ENCODE peak calls at places on chromosomes 12 and 14, in eight cellular contexts. P is neural progenitor cell; L is CD8-positive, alpha-beta memory T cell; R is A549; Y is CD4-positive, CD25-positive, alpha-beta regulatory T cell; D is SJCRH30; U is tibial artery; V is heart left ventricle. G is an unnamed sample.
A peak's percentile ranks its signal among the peaks of the same experiment; 100 is the strongest.

GRCh38 chr12:54229624-54230212 is 40.9 kb upstream of the SMUG1 start:
- DNase-seq in L (no peak), V (peak; percentile 30), Y (no peak), D (no peak), P (no peak), U (peak; percentile 70), R (peak; percentile 51), G (no peak)

GRCh38 chr14:68784995-68785816 is 7.7 kb downstream of the ZFP36L1 start:
- DNase-seq in Y (no peak), P (no peak), R (peak; percentile 87), L (no peak), D (no peak), V (no peak), U (no peak), G (no peak)

GRCh38 chr12:103996595-103996994 is 30.9 kb downstream of the TDG start:
- DNase-seq in D (no peak), V (no peak), L (no peak), U (no peak), P (no peak), Y (no peak), R (no peak), G (peak; percentile 23)

GRCh38 chr12:19970116-19970515 is 398.2 kb upstream of the PDE3A start:
- DNase-seq in R (no peak), U (no peak), V (no peak), D (no peak), L (no peak), P (no peak), Y (no peak), G (no peak)

GRCh38 chr14:63752449-63753169 is 24.7 kb upstream of the SGPP1 start:
- DNase-seq in R (peak; percentile 73), P (no peak), L (no peak), U (peak; percentile 29), V (peak; percentile 19), D (peak; percentile 83), Y (no peak), G (no peak)

GRCh38 chr12:2348477-2348852 is 295.7 kb downstream of the CACNA1C start:
- DNase-seq in L (no peak), P (no peak), V (no peak), D (no peak), U (no peak), Y (no peak), R (no peak), G (no peak)

GRCh38 chr14:102392506-102392905 is 29.8 kb downstream of the TECPR2 start:
- DNase-seq in P (no peak), L (no peak), D (no peak), Y (no peak), U (no peak), V (no peak), R (no peak), G (no peak)

GRCh38 chr14:59360923-59361794 is 104.0 kb downstream of the GPR135 start:
- DNase-seq in R (peak; percentile 90), U (peak; percentile 50), L (no peak), D (no peak), Y (no peak), P (no peak), V (peak; percentile 75), G (peak; percentile 80)

GRCh38 chr12:40837891-40838424 is 145.7 kb downstream of the CNTN1 start:
- DNase-seq in D (no peak), V (no peak), L (no peak), P (no peak), Y (no peak), U (no peak), R (no peak), G (no peak)

GRCh38 chr12:123062682-123063426 is 82.4 kb downstream of the ARL6IP4 start:
- DNase-seq in L (no peak), R (peak; percentile 68), P (no peak), U (peak; percentile 57), Y (no peak), V (peak; percentile 59), D (peak; percentile 44), G (no peak)

DNA sequence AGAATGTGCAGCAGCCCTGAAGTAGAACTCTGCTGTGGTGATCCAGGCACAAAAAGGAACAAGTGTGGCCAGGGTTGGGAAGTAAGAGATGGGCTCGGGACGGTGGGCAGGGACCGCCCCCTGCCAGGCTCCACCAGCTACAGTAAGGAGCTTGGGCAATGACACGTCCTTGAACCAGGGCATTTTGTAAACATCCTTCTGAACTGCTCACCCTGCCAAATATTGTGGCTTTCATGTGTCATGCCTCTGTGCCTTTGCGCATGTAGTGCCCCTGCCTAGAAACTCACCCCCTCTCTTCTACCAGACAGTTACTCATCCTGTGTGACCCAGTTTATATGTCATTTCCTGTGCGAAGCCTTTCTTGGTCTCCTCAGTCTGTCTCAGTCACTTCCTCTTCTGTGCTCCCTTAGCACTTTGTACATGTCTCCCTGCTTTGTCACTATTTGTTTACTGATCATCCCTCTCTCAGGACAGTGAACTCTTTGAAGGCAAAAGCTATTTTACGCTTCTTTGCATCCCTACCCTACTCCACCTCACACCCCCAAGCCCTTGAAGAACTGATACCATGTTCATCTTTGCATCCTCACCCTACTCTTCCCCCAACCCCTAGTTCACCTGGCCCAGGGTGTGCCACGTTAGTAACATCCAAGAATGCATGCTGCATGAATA is 108.9 kb upstream of the PLEKHG7 start:
- DNase-seq in U (peak; percentile 32), R (peak; percentile 97), D (no peak), L (peak; percentile 95), Y (peak; percentile 94), V (peak; percentile 20), P (no peak), G (no peak)
- H3K27ac ChIP-seq in U (no peak overlapping the region), R (peak overlapping the region; percentile 97), D (no peak overlapping the region), L (peak overlapping the region; percentile 83), Y (peak overlapping the region; percentile 89), V (no peak overlapping the region), P (no peak overlapping the region), G (no peak overlapping the region)

GRCh38 chr12:53196486-53196885 is 10.6 kb downstream of the ITGB7 start:
- DNase-seq in L (no peak), U (no peak), P (no peak), Y (no peak), V (no peak), D (no peak), R (no peak), G (no peak)
- H3K27ac ChIP-seq in L (no peak overlapping the region), U (no peak overlapping the region), P (no peak overlapping the region), Y (peak overlapping the region; percentile 16), V (no peak overlapping the region), D (no peak overlapping the region), R (no peak overlapping the region), G (no peak overlapping the region)

GRCh38 chr12:100984821-100985220 is 190.2 kb downstream of the ANO4 start:
- DNase-seq in R (no peak), D (no peak), L (no peak), P (no peak), V (no peak), U (no peak), Y (no peak), G (no peak)

GRCh38 chr12:100986595-100987547 is 192.3 kb downstream of the ANO4 start:
- DNase-seq in L (no peak), P (peak; percentile 61), D (no peak), R (no peak), V (no peak), Y (no peak), U (no peak), G (no peak)

GRCh38 chr12:100991059-100991562 is 196.5 kb downstream of the ANO4 start:
- DNase-seq in P (no peak), R (no peak), D (no peak), U (no peak), L (no peak), V (no peak), Y (no peak), G (no peak)

GRCh38 chr12:100988278-100988625 is 193.7 kb downstream of the ANO4 start:
- DNase-seq in Y (no peak), R (no peak), P (peak; percentile 29), L (no peak), D (no peak), V (no peak), U (no peak), G (no peak)

DNA sequence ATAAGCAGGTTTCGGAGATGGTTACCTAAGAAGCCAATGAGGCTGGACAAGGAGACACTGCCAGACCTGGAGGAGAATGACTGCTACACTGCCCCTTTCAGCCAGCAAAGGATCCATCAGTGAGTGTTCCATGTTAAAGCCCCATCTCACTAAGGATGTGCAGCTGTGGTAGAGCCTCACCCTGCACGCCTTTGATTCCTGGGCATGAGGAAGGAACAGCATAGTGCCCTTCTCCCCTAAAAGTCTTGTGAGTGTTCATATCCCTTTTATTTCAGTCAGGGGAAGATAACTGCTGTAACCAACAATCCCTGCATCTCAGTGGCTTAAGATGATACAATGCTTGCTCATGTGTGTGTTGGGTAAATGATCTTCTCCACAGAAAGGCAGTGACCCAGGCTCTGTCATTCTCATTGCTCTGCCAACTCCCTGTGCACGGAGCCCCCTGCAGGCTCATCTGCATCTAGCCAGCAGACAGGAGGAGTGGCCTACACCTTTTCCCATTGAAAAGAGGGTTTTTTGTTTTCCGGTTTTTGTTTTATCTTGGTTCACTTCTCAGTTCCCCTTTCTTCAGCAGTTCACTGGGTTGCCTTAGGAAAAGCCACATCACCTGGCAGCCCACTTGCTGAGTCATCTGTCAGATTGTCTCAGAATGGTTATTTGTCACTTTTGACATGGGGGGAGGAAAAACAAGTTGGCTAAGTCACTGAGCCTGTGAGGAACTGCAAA is 193.1 kb downstream of the ANO4 start:
- DNase-seq in V (no peak), Y (peak; percentile 0), U (no peak), P (peak; percentile 77), D (peak; percentile 27), R (peak; percentile 24), L (no peak), G (no peak)
- H3K27ac ChIP-seq in V (no peak overlapping the region), Y (no peak overlapping the region), U (peak overlapping the region; percentile 19), P (peak overlapping the region; percentile 86), D (no peak overlapping the region), R (no peak overlapping the region), L (no peak overlapping the region), G (no peak overlapping the region)

GRCh38 chr12:4119157-4119761 is 154.3 kb upstream of the CCND2 start:
- DNase-seq in L (no peak), D (peak; percentile 42), R (no peak), P (no peak), U (no peak), V (no peak), Y (peak; percentile 82), G (no peak)

GRCh38 chr12:4118017-4118510 is 155.5 kb upstream of the CCND2 start:
- DNase-seq in P (no peak), R (no peak), U (peak; percentile 49), Y (peak; percentile 85), L (peak; percentile 28), D (peak; percentile 85), V (peak; percentile 51), G (peak; percentile 53)

GRCh38 chr12:4118601-4119156 is 154.9 kb upstream of the CCND2 start:
- DNase-seq in U (no peak), D (peak; percentile 78), L (no peak), Y (no peak), R (no peak), P (no peak), V (no peak), G (no peak)

GRCh38 chr12:4121506-4122020 is 152.0 kb upstream of the CCND2 start:
- DNase-seq in V (no peak), P (no peak), Y (no peak), D (no peak), U (no peak), L (no peak), R (no peak), G (no peak)

DNA sequence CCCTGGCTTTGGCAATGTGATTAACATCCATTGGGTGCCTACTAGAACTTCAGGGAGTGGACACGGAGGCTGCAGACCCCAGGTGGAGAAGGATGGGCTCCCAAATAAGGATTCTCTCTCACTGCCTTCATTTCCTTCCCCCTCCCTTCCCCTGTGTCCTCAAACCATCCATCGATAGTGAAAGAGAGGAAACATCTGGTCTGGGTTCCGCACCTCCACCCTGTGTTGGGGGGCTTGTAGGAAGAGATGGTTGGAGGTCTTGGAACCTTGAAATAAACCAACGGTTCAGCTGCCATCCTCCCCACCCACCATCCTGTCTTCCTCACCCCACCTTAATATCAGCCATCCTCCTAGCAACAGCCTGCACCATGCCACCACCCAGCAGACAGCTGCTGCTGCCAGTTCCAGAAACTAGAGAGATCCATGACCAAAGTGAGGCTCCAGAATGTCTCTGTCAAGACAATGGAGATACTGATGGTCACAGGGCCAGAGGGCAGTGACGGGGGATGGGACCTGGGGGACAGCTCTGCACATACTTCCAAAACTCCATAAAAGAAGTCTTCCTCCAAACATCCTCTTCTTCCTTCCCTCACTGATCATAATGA is 153.1 kb upstream of the CCND2 start:
- DNase-seq in D (peak; percentile 92), V (no peak), R (no peak), P (no peak), Y (peak; percentile 27), L (no peak), U (no peak), G (no peak)
- H3K27ac ChIP-seq in D (peak overlapping the region; percentile 85), V (no peak overlapping the region), R (no peak overlapping the region), P (no peak overlapping the region), Y (no peak overlapping the region), L (no peak overlapping the region), U (no peak overlapping the region), G (no peak overlapping the region)

G was measured in left ventricle myocardium inferior.